ENCODE peak calls at places on chromosomes 7 and 10, in seven cellular contexts. One of them, this sample, is unnamed. For H3K9me3, the result is how much of the 10 kb centered on the place peaks cover.

GRCh38 chr7:44217852-44218402 is 17.1 kb downstream of the YKT6 start:
- DNase-seq in CD4-positive, alpha-beta memory T cell: no peak
- DNase-seq in right cardiac atrium: no peak
- DNase-seq in heart left ventricle: peak
- DNase-seq in esophagus squamous epithelium: no peak
- DNase-seq in trophoblast cell: no peak
- DNase-seq in stomach: no peak
- DNase-seq in this sample: no peak

GRCh38 chr10:99619090-99619800 is 994 bp downstream of the SLC25A28 start:
- DNase-seq in esophagus squamous epithelium: no peak
- DNase-seq in stomach: no peak
- DNase-seq in trophoblast cell: no peak
- DNase-seq in CD4-positive, alpha-beta memory T cell: peak
- DNase-seq in right cardiac atrium: no peak
- DNase-seq in heart left ventricle: no peak
- DNase-seq in this sample: no peak

GRCh38 chr10:97534746-97535367 is 36.1 kb downstream of the UBTD1 start:
- DNase-seq in esophagus squamous epithelium: no peak
- DNase-seq in stomach: no peak
- DNase-seq in heart left ventricle: no peak
- DNase-seq in CD4-positive, alpha-beta memory T cell: no peak
- DNase-seq in right cardiac atrium: peak
- DNase-seq in trophoblast cell: peak
- DNase-seq in this sample: peak

GRCh38 chr10:74643586-74643956 is 182.8 kb upstream of the KAT6B start:
- DNase-seq in right cardiac atrium: no peak
- DNase-seq in heart left ventricle: no peak
- DNase-seq in CD4-positive, alpha-beta memory T cell: no peak
- DNase-seq in stomach: no peak
- DNase-seq in esophagus squamous epithelium: no peak
- DNase-seq in trophoblast cell: no peak
- DNase-seq in this sample: no peak

GRCh38 chr7:44733708-44734481 is 14.8 kb upstream of the ZMIZ2 start:
- DNase-seq in CD4-positive, alpha-beta memory T cell: no peak
- DNase-seq in right cardiac atrium: no peak
- DNase-seq in trophoblast cell: peak
- DNase-seq in heart left ventricle: no peak
- DNase-seq in stomach: no peak
- DNase-seq in esophagus squamous epithelium: no peak
- DNase-seq in this sample: no peak

GRCh38 chr10:25725917-25726716 is 207.9 kb upstream of the MYO3A start:
- DNase-seq in trophoblast cell: peak
- DNase-seq in stomach: no peak
- DNase-seq in heart left ventricle: no peak
- DNase-seq in CD4-positive, alpha-beta memory T cell: peak
- DNase-seq in right cardiac atrium: no peak
- DNase-seq in esophagus squamous epithelium: no peak
- DNase-seq in this sample: peak

GRCh38 chr10:34327184-34327583 is 487.9 kb downstream of the PARD3 start:
- DNase-seq in stomach: no peak
- DNase-seq in heart left ventricle: no peak
- DNase-seq in CD4-positive, alpha-beta memory T cell: no peak
- DNase-seq in trophoblast cell: no peak
- DNase-seq in right cardiac atrium: no peak
- DNase-seq in esophagus squamous epithelium: no peak
- DNase-seq in this sample: no peak

GRCh38 chr10:37146443-37146842 is 21.0 kb downstream of the ANKRD30A start:
- DNase-seq in heart left ventricle: no peak
- DNase-seq in CD4-positive, alpha-beta memory T cell: no peak
- DNase-seq in trophoblast cell: no peak
- DNase-seq in right cardiac atrium: no peak
- DNase-seq in stomach: no peak
- DNase-seq in esophagus squamous epithelium: no peak
- DNase-seq in this sample: no peak

GRCh38 chr10:88120599-88121333 is 257.3 kb downstream of the PTEN start:
- DNase-seq in stomach: no peak
- DNase-seq in CD4-positive, alpha-beta memory T cell: no peak
- DNase-seq in right cardiac atrium: peak
- DNase-seq in esophagus squamous epithelium: no peak
- DNase-seq in trophoblast cell: no peak
- DNase-seq in heart left ventricle: no peak
- DNase-seq in this sample: no peak

GRCh38 chr10:121310151-121310711 is 288.0 kb downstream of the FGFR2 start:
- DNase-seq in trophoblast cell: no peak
- DNase-seq in stomach: no peak
- DNase-seq in CD4-positive, alpha-beta memory T cell: no peak
- DNase-seq in right cardiac atrium: no peak
- DNase-seq in heart left ventricle: no peak
- DNase-seq in esophagus squamous epithelium: no peak
- DNase-seq in this sample: peak

GRCh38 chr10:51244739-51245138 is 170.5 kb downstream of the PRKG1 start:
- DNase-seq in heart left ventricle: no peak
- DNase-seq in right cardiac atrium: no peak
- DNase-seq in CD4-positive, alpha-beta memory T cell: no peak
- DNase-seq in trophoblast cell: peak
- DNase-seq in stomach: no peak
- DNase-seq in esophagus squamous epithelium: no peak
- DNase-seq in this sample: no peak

GRCh38 chr10:18567343-18567856 is 84.0 kb downstream of the NSUN6 start:
- DNase-seq in heart left ventricle: no peak
- DNase-seq in CD4-positive, alpha-beta memory T cell: no peak
- DNase-seq in stomach: no peak
- DNase-seq in trophoblast cell: no peak
- DNase-seq in esophagus squamous epithelium: no peak
- DNase-seq in right cardiac atrium: no peak
- DNase-seq in this sample: no peak
- H3K9me3 ChIP-seq in heart left ventricle: under half
- H3K9me3 ChIP-seq in CD4-positive, alpha-beta memory T cell: under half
- H3K9me3 ChIP-seq in stomach: under half
- H3K9me3 ChIP-seq in trophoblast cell: under half
- H3K9me3 ChIP-seq in esophagus squamous epithelium: under half
- H3K9me3 ChIP-seq in right cardiac atrium: under half
- H3K9me3 ChIP-seq in this sample: under half

GRCh38 chr7:50265968-50266694 is 38.4 kb upstream of the IKZF1 start:
- DNase-seq in stomach: no peak
- DNase-seq in trophoblast cell: no peak
- DNase-seq in esophagus squamous epithelium: no peak
- DNase-seq in heart left ventricle: no peak
- DNase-seq in CD4-positive, alpha-beta memory T cell: no peak
- DNase-seq in right cardiac atrium: no peak
- DNase-seq in this sample: no peak
- H3K4me3 ChIP-seq in stomach: no peak
- H3K4me3 ChIP-seq in trophoblast cell: no peak
- H3K4me3 ChIP-seq in esophagus squamous epithelium: no peak
- H3K4me3 ChIP-seq in heart left ventricle: no peak
- H3K4me3 ChIP-seq in CD4-positive, alpha-beta memory T cell: peak
- H3K4me3 ChIP-seq in right cardiac atrium: no peak
- H3K4me3 ChIP-seq in this sample: no peak

GRCh38 chr7:157593541-157593940 is 256.7 kb downstream of the DNAJB6 start:
- DNase-seq in esophagus squamous epithelium: no peak
- DNase-seq in stomach: no peak
- DNase-seq in right cardiac atrium: no peak
- DNase-seq in trophoblast cell: no peak
- DNase-seq in heart left ventricle: no peak
- DNase-seq in CD4-positive, alpha-beta memory T cell: no peak
- DNase-seq in this sample: no peak
- H3K9me3 ChIP-seq in esophagus squamous epithelium: under half
- H3K9me3 ChIP-seq in stomach: under half
- H3K9me3 ChIP-seq in right cardiac atrium: under half
- H3K9me3 ChIP-seq in trophoblast cell: under half
- H3K9me3 ChIP-seq in heart left ventricle: under half
- H3K9me3 ChIP-seq in CD4-positive, alpha-beta memory T cell: under half
- H3K9me3 ChIP-seq in this sample: under half

DNA sequence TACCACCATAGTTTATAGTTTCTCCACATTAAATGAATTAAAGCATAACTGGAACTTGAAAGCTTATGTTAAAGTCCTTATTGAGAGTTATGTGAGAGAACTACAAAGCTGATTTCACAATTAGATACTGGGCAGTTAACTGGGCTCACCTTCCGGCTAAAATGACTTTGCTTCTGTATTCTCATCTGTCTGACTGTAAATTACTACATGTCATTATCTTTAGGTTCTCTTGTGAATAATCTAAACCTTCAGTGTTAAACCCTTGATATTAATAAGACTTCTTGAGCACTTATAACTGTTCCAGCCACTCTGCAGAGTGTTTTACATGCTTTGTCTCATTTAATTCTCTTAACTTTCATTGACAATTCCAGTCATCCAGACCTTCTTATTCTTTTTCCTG is 3.9 kb downstream of the KLHL7 start:
- DNase-seq in CD4-positive, alpha-beta memory T cell: no peak
- DNase-seq in right cardiac atrium: no peak
- DNase-seq in trophoblast cell: no peak
- DNase-seq in stomach: no peak
- DNase-seq in heart left ventricle: no peak
- DNase-seq in esophagus squamous epithelium: no peak
- DNase-seq in this sample: no peak
- H3K4me3 ChIP-seq in CD4-positive, alpha-beta memory T cell: no peak
- H3K4me3 ChIP-seq in right cardiac atrium: no peak
- H3K4me3 ChIP-seq in trophoblast cell: no peak
- H3K4me3 ChIP-seq in stomach: no peak
- H3K4me3 ChIP-seq in heart left ventricle: peak
- H3K4me3 ChIP-seq in esophagus squamous epithelium: no peak
- H3K4me3 ChIP-seq in this sample: no peak

DNA sequence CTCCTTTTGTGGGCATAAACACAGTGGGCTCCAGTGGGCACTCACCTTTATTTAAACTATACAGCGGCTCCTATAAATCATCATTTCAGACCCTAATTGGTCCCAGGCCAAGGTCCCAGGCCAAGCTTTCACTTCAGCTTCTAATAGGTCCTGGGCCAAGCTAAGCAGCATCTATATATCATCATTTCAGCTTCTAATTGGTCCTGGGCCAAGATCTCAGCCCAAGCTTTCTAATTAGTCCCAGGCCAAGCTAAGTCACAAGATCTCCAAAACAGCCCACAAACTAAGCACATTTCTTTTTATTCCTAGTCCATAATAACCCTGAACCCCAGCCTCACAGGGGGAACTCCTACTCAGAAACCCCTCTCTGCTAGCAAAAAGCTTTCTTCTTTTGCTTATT is 47.1 kb downstream of the ZNF680 start:
- DNase-seq in right cardiac atrium: no peak
- DNase-seq in esophagus squamous epithelium: no peak
- DNase-seq in CD4-positive, alpha-beta memory T cell: no peak
- DNase-seq in stomach: no peak
- DNase-seq in heart left ventricle: no peak
- DNase-seq in trophoblast cell: no peak
- DNase-seq in this sample: no peak
- H3K9me3 ChIP-seq in right cardiac atrium: under half
- H3K9me3 ChIP-seq in esophagus squamous epithelium: half or more
- H3K9me3 ChIP-seq in CD4-positive, alpha-beta memory T cell: under half
- H3K9me3 ChIP-seq in stomach: under half
- H3K9me3 ChIP-seq in heart left ventricle: under half
- H3K9me3 ChIP-seq in trophoblast cell: under half
- H3K9me3 ChIP-seq in this sample: under half

GRCh38 chr10:68954904-68955303 is 1.1 kb upstream of the DDX21 start:
- DNase-seq in right cardiac atrium: no peak
- DNase-seq in esophagus squamous epithelium: no peak
- DNase-seq in stomach: no peak
- DNase-seq in CD4-positive, alpha-beta memory T cell: no peak
- DNase-seq in heart left ventricle: no peak
- DNase-seq in trophoblast cell: no peak
- DNase-seq in this sample: no peak
- H3K4me3 ChIP-seq in right cardiac atrium: no peak
- H3K4me3 ChIP-seq in esophagus squamous epithelium: no peak
- H3K4me3 ChIP-seq in stomach: no peak
- H3K4me3 ChIP-seq in CD4-positive, alpha-beta memory T cell: no peak
- H3K4me3 ChIP-seq in heart left ventricle: no peak
- H3K4me3 ChIP-seq in trophoblast cell: no peak
- H3K4me3 ChIP-seq in this sample: peak

DNA sequence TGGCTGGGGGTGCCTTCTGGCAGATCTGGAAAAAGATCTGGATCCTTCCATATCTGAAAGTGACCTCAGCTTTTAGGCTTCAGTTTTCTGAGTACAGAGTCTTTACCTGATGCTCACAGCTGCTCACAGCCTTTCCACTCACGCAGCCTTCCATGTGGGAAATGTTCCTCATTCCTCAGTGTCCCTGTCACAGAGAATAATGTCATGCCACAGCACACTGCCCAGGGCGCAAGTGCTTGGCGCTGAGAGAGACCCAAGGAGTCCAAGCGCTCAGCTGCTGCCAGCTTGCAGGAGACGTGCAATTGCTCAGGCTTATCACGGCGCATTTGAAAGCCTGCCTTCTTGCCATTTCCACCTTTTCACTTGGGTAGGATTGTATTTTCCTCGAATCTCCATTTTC is 271.9 kb upstream of the MKI67 start:
- DNase-seq in trophoblast cell: peak
- DNase-seq in right cardiac atrium: no peak
- DNase-seq in stomach: no peak
- DNase-seq in CD4-positive, alpha-beta memory T cell: no peak
- DNase-seq in esophagus squamous epithelium: no peak
- DNase-seq in heart left ventricle: no peak
- DNase-seq in this sample: no peak
- H3K9me3 ChIP-seq in trophoblast cell: under half
- H3K9me3 ChIP-seq in right cardiac atrium: under half
- H3K9me3 ChIP-seq in stomach: under half
- H3K9me3 ChIP-seq in CD4-positive, alpha-beta memory T cell: under half
- H3K9me3 ChIP-seq in esophagus squamous epithelium: under half
- H3K9me3 ChIP-seq in heart left ventricle: under half
- H3K9me3 ChIP-seq in this sample: under half

This sample was measured in HAP-1.